ENCODE peak calls at places on chromosomes 12 and 14, in five cellular contexts. Y, T, Z, L and R are unnamed samples.

GRCh38 chr12:89566615-89567014 is 40.8 kb upstream of the POC1B start:
- DNase-seq in Z (peak; percentile 43), T (peak; percentile 79), Y (no peak), L (no peak), R (peak; percentile 49)

GRCh38 chr14:76776306-76777251 is 15.3 kb downstream of the VASH1 start:
- DNase-seq in L (no peak), Y (no peak), Z (no peak), T (no peak), R (peak; percentile 47)

GRCh38 chr12:49331360-49332222 is 5.4 kb downstream of the C1QL4 start:
- DNase-seq in Z (peak; percentile 74), L (peak; percentile 72), T (peak; percentile 67), Y (no peak), R (peak; percentile 90)

GRCh38 chr14:60515244-60515695 is 6.3 kb downstream of the SIX6 start:
- DNase-seq in Z (no peak), T (no peak), Y (no peak), L (no peak), R (no peak)

GRCh38 chr12:10959777-10960176 is 20.7 kb upstream of the TAS2R14 start:
- DNase-seq in L (no peak), Z (no peak), Y (no peak), T (no peak), R (peak; percentile 19)

GRCh38 chr12:75913502-75914110 is 118.0 kb downstream of the PHLDA1 start:
- DNase-seq in Z (no peak), L (no peak), T (peak; percentile 54), Y (no peak), R (no peak)

GRCh38 chr12:69851976-69852375 is 26.9 kb downstream of the MYRFL start:
- DNase-seq in Z (peak; percentile 62), Y (no peak), L (no peak), T (peak; percentile 70), R (peak; percentile 65)

GRCh38 chr14:92511472-92512247 is 1.9 kb upstream of the RIN3 start:
- DNase-seq in Y (no peak), L (peak; percentile 60), Z (peak; percentile 94), T (peak; percentile 94), R (peak; percentile 91)

GRCh38 chr12:5620896-5621295 is 189.0 kb downstream of the NTF3 start:
- DNase-seq in Z (no peak), T (no peak), Y (peak; percentile 1), L (no peak), R (no peak)

DNA sequence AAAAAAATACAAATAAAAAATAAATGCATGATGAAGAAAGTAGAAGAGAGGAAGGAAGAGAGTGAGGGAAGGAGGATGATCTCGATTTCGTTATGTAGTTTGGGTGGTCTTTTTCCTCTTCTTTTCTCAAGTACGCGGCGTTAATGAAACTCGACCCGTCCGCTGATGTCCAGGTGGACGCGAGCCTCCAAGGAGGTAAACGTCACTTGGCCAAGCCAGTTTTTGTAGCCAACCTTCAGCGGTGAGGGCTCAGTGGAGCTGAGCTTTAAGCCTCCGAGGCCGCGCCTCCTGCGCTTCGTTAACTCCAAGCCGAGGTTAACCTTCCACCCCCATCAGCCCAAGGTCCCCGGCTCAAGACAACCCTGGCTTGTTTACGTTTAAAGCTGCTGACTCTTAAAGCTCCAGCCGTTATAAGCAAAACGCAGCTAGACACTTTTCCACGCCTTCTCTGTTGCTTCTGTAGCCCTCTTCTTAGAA is 736 bp upstream of the ITPR2 start:
- DNase-seq in T (peak; percentile 19), L (peak; percentile 62), Y (peak; percentile 64), Z (no peak), R (peak; percentile 80)
- H3K4me3 ChIP-seq in T (peak overlapping the region; percentile 93), L (peak overlapping the region; percentile 67), Y (peak overlapping the region; percentile 81), Z (peak overlapping the region; percentile 70), R (peak overlapping the region; percentile 91)

GRCh38 chr12:25023808-25024207 is 74.9 kb upstream of the BCAT1 start:
- DNase-seq in L (no peak), Z (no peak), Y (peak; percentile 39), T (no peak), R (no peak)
- TF ChIP-seq CTCF in L (no peak), Z (no peak), Y (no peak), T (no peak), R (no peak)

GRCh38 chr12:116601524-116601923 is 42.3 kb downstream of the MAP1LC3B2 start:
- DNase-seq in Y (no peak), Z (peak; percentile 24), T (peak; percentile 41), L (no peak), R (peak; percentile 23)

GRCh38 chr12:116598341-116599284 is 39.4 kb downstream of the MAP1LC3B2 start:
- DNase-seq in Y (no peak), L (no peak), T (no peak), Z (no peak), R (no peak)

GRCh38 chr12:116600959-116601358 is 41.8 kb downstream of the MAP1LC3B2 start:
- DNase-seq in Z (no peak), T (no peak), Y (no peak), L (no peak), R (no peak)

GRCh38 chr12:116597886-116598285 is 38.7 kb downstream of the MAP1LC3B2 start:
- DNase-seq in Z (no peak), Y (no peak), L (no peak), T (no peak), R (no peak)

GRCh38 chr12:116599285-116600122 is 40.3 kb downstream of the MAP1LC3B2 start:
- DNase-seq in L (peak; percentile 83), Z (peak; percentile 68), Y (peak; percentile 60), T (peak; percentile 69), R (peak; percentile 73)
- H3K4me3 ChIP-seq in L (no peak overlapping the region), Z (peak overlapping the region; percentile 46), Y (no peak overlapping the region), T (peak overlapping the region; percentile 42), R (peak overlapping the region; percentile 54)

GRCh38 chr12:26113853-26114719 is 10.8 kb downstream of the BHLHE41 start:
- DNase-seq in L (peak; percentile 97), Y (peak; percentile 89), T (peak; percentile 87), Z (peak; percentile 84), R (peak; percentile 91)
- TF ChIP-seq CTCF in L (no peak), Y (peak; percentile 12), T (peak; percentile 21), Z (peak; percentile 49), R (peak; percentile 46)

DNA sequence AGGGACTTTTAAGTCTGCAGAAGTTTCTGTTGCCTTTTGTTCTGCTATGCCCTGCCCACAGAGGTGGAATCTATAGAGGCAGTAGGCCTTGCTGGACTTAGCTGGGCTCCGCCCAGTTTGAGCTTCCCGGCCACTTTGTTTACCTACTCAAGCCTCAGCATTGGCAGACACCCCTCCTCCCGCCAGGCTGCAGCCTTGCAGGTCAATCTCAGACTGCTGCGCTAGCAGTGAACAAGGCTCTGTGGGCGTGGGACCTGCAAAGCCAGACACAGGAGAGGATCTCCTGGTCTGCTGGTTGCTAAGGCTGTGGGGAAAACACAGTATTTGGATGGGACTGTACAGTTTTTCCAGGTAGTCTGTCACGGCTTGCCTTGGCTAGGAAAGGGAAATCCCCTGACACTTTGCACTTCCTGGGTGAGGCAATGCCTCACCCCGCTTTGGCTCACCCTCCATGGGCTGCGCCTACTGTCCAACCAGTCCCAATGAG is 43.7 kb downstream of the CCDC59 start:
- DNase-seq in Z (no peak), Y (no peak), L (peak; percentile 53), T (no peak), R (no peak)
- H3K4me3 ChIP-seq in Z (no peak overlapping the region), Y (no peak overlapping the region), L (no peak overlapping the region), T (no peak overlapping the region), R (no peak overlapping the region)

GRCh38 chr12:47791351-47791746 is 18.3 kb downstream of the SLC48A1 start:
- DNase-seq in Z (no peak), T (no peak), L (no peak), Y (no peak), R (no peak)

GRCh38 chr12:47793015-47793681 is 20.1 kb downstream of the SLC48A1 start:
- DNase-seq in Z (no peak), T (no peak), L (no peak), Y (no peak), R (no peak)

GRCh38 chr12:47790676-47791350 is 17.8 kb downstream of the SLC48A1 start:
- DNase-seq in T (no peak), Y (no peak), L (no peak), Z (no peak), R (no peak)

GRCh38 chr12:47789712-47790489 is 16.9 kb downstream of the SLC48A1 start:
- DNase-seq in Y (no peak), T (no peak), L (no peak), Z (no peak), R (no peak)

GRCh38 chr12:47791874-47792273 is 18.8 kb downstream of the SLC48A1 start:
- DNase-seq in T (no peak), Y (no peak), Z (no peak), L (no peak), R (no peak)
- TF ChIP-seq CTCF in T (no peak), Y (no peak), Z (no peak), L (no peak), R (no peak)

DNA sequence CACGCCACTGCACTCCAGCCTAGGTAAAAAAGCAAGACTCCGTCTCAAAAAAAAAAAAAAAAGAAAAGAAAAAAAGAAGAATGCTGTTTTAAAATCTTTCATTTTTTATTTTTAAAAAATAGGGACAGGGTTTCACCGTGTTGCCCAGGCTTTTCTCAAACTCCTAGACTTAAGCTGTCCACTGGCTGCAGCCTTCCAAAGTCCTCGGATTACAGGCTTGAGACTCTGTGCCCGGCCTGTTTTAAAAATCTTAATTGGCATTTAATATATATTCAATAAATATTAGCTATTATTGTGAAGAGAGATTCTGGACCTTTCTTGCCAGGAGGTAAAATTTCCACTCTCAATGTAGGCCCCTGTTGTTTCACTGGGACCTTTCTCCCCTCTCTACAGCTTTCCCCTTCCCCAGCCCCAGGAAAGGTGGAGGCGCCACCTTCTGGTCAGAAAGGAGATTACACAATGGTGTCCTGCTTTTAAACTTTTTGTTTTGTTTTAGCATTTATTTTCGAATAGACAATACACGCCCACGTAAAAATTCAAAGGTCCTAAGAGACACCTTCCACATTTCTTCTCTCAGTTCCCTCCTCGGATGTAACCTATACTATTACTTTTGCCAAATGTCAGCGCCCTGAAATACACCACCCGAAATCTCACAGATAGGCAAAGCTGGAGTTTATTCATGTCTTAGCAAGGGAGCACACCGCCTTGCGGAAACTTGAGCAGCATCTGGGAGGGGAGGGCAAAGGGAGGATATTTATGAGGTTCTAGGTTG is 23.8 kb upstream of the PHC1 start:
- DNase-seq in Y (peak; percentile 67), L (peak; percentile 49), T (peak; percentile 33), Z (peak; percentile 31), R (peak; percentile 56)
- H3K4me3 ChIP-seq in Y (peak overlapping the region; percentile 72), L (peak overlapping the region; percentile 1), T (peak overlapping the region; percentile 61), Z (peak overlapping the region; percentile 51), R (peak overlapping the region; percentile 59)